ENCODE peak calls at places on chromosomes 7 and 10, in five cellular contexts. One of them, this sample, is unnamed.

GRCh38 chr10:114538544-114538906 is 119.5 kb downstream of the ABLIM1 start:
- DNase-seq in trophoblast cell: no peak
- DNase-seq in H9: peak; percentile 55
- DNase-seq in neuronal stem cell: no peak
- DNase-seq in IMR-90: no peak
- DNase-seq in this sample: no peak

GRCh38 chr10:6563720-6564119 is 16.4 kb downstream of the PRKCQ start:
- DNase-seq in trophoblast cell: no peak
- DNase-seq in IMR-90: no peak
- DNase-seq in H9: no peak
- DNase-seq in neuronal stem cell: no peak
- DNase-seq in this sample: no peak

GRCh38 chr7:29345590-29345989 is 151.0 kb downstream of the CHN2 start:
- DNase-seq in trophoblast cell: peak; percentile 71
- DNase-seq in IMR-90: no peak
- DNase-seq in neuronal stem cell: peak; percentile 20
- DNase-seq in H9: peak; percentile 67
- DNase-seq in this sample: peak; percentile 28

GRCh38 chr10:12262278-12262981 is 66.4 kb downstream of the CDC123 start:
- DNase-seq in H9: no peak
- DNase-seq in neuronal stem cell: no peak
- DNase-seq in trophoblast cell: no peak
- DNase-seq in IMR-90: no peak
- DNase-seq in this sample: no peak

GRCh38 chr10:4683838-4684237 is 142.2 kb upstream of the AKR1E2 start:
- DNase-seq in H9: no peak
- DNase-seq in trophoblast cell: no peak
- DNase-seq in neuronal stem cell: no peak
- DNase-seq in IMR-90: peak; percentile 55
- DNase-seq in this sample: no peak

GRCh38 chr10:22133640-22134624 is 83.9 kb downstream of the EBLN1 start:
- DNase-seq in IMR-90: no peak
- DNase-seq in neuronal stem cell: no peak
- DNase-seq in trophoblast cell: no peak
- DNase-seq in H9: no peak
- DNase-seq in this sample: peak; percentile 76

GRCh38 chr10:87000491-87000890 is 19.6 kb upstream of the FAM25A start:
- DNase-seq in IMR-90: peak; percentile 44
- DNase-seq in H9: no peak
- DNase-seq in trophoblast cell: no peak
- DNase-seq in neuronal stem cell: no peak
- DNase-seq in this sample: peak; percentile 57

GRCh38 chr7:29976673-29977072 is 12.9 kb downstream of the SCRN1 start:
- DNase-seq in neuronal stem cell: no peak
- DNase-seq in trophoblast cell: no peak
- DNase-seq in H9: no peak
- DNase-seq in IMR-90: peak; percentile 41
- DNase-seq in this sample: peak; percentile 80

GRCh38 chr10:129964611-129965417 is 740 bp upstream of the EBF3 start:
- DNase-seq in neuronal stem cell: peak; percentile 40
- DNase-seq in H9: no peak
- DNase-seq in IMR-90: no peak
- DNase-seq in trophoblast cell: no peak
- DNase-seq in this sample: no peak

GRCh38 chr10:73772280-73773151 is 9.3 kb upstream of the CHCHD1 start:
- DNase-seq in trophoblast cell: peak; percentile 85
- DNase-seq in IMR-90: peak; percentile 83
- DNase-seq in H9: peak; percentile 83
- DNase-seq in neuronal stem cell: peak; percentile 72
- DNase-seq in this sample: peak; percentile 87

GRCh38 chr7:82904871-82905270 is 257.8 kb downstream of the PCLO start:
- DNase-seq in H9: no peak
- DNase-seq in neuronal stem cell: no peak
- DNase-seq in trophoblast cell: no peak
- DNase-seq in IMR-90: no peak
- DNase-seq in this sample: no peak

GRCh38 chr7:31995134-31995533 is 75.1 kb downstream of the PDE1C start:
- DNase-seq in neuronal stem cell: no peak
- DNase-seq in IMR-90: no peak
- DNase-seq in trophoblast cell: no peak
- DNase-seq in H9: no peak
- DNase-seq in this sample: no peak

GRCh38 chr7:31991406-31991805 is 78.8 kb downstream of the PDE1C start:
- DNase-seq in IMR-90: no peak
- DNase-seq in trophoblast cell: no peak
- DNase-seq in neuronal stem cell: no peak
- DNase-seq in H9: no peak
- DNase-seq in this sample: no peak

GRCh38 chr7:31986878-31987518 is 83.2 kb downstream of the PDE1C start:
- DNase-seq in H9: no peak
- DNase-seq in IMR-90: peak; percentile 77
- DNase-seq in neuronal stem cell: no peak
- DNase-seq in trophoblast cell: no peak
- DNase-seq in this sample: peak; percentile 79

GRCh38 chr7:31997423-31997822 is 72.8 kb downstream of the PDE1C start:
- DNase-seq in H9: no peak
- DNase-seq in neuronal stem cell: no peak
- DNase-seq in IMR-90: no peak
- DNase-seq in trophoblast cell: no peak
- DNase-seq in this sample: no peak

DNA sequence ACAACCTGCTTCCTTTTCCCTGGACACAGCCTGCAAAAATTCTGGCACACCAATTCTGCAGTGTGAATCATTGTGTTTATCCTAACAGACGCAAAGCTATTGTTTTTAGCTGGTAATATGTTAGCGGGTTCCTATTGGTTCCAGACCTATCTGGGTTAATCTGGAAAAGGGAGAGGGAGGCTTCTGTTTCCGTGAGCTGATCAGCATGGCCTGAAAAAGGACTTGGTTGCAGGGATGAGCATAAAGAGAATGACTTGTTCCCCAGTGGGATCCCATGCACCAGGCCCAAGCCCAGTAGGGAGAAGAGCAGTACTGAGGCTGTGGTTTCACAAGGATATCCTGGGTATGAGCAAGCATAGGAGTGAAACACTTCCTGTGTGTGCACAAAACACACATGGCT is 78.4 kb downstream of the PDE1C start:
- DNase-seq in neuronal stem cell: no peak
- DNase-seq in H9: no peak
- DNase-seq in trophoblast cell: no peak
- DNase-seq in IMR-90: peak; percentile 40
- DNase-seq in this sample: peak; percentile 46
- H3K4ac ChIP-seq in neuronal stem cell: no peak overlapping the region
- H3K4ac ChIP-seq in H9: no peak overlapping the region
- H3K4ac ChIP-seq in trophoblast cell: no peak overlapping the region
- H3K4ac ChIP-seq in IMR-90: peak overlapping the region; percentile 58
- H3K4ac ChIP-seq in this sample: no peak overlapping the region

DNA sequence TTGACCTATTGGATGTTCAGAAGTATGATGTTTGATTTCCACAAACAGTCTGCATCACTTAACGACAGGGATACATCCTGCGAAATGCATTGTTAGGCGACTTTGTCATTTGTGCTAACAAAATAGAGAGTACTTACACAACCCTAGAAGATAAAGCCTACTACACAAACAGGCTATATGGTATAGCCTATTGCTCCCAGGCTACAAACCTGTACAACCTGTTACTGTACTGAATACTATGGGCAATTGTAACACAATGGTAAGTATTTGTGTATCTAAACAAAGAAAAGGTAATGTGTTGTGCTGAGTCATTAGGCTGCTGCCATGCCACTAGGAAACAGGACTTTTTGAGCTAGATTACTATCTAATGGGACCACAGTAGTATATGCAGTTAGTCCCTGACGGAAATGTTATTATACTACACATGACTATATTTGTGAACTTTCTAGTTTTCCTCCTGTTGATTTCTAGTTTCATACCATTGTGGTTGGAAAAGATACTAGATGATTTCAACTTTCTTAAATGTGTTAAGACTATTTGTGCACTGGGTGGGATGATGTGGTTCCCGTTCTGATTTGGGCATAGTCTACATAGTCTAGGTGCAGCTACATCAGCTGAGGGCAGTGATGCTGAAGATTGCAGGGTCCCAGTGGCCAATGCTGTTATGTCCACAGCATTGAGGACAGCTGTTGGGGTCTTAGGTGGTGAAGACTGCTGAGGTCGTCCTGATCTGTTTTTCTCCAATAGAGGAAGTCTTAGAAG is 161.7 kb downstream of the HTR7 start:
- DNase-seq in neuronal stem cell: no peak
- DNase-seq in IMR-90: no peak
- DNase-seq in H9: no peak
- DNase-seq in trophoblast cell: no peak
- DNase-seq in this sample: no peak
- H2AK5ac ChIP-seq in neuronal stem cell: no peak overlapping the region
- H2AK5ac ChIP-seq in IMR-90: no peak overlapping the region
- H2AK5ac ChIP-seq in H9: no peak overlapping the region
- H2AK5ac ChIP-seq in trophoblast cell: no peak overlapping the region
- H2AK5ac ChIP-seq in this sample: no peak overlapping the region

DNA sequence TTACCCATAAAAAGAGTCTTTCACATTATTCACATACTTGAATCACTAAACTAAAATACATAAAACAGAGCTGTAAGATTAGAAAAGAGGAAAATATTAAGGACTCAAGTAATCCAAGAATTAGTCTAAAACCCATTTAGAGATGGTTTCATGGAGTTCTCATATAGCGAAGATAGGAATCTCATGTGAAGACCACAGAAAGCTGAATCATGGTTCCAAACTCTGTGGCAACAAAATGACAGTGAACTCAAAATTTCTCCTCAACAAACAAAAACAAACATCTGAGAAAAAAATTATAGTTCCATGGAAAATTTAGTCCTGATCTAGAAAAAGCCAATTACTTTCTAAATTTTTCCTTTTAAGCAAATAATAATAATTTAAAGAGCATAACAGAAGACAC is 34.6 kb downstream of the BAZ1B start:
- DNase-seq in trophoblast cell: no peak
- DNase-seq in neuronal stem cell: no peak
- DNase-seq in H9: no peak
- DNase-seq in IMR-90: peak; percentile 6
- DNase-seq in this sample: peak; percentile 3
- H4K8ac ChIP-seq in trophoblast cell: no peak overlapping the region
- H4K8ac ChIP-seq in neuronal stem cell: no peak overlapping the region
- H4K8ac ChIP-seq in H9: no peak overlapping the region
- H4K8ac ChIP-seq in IMR-90: no peak overlapping the region
- H4K8ac ChIP-seq in this sample: no peak overlapping the region

DNA sequence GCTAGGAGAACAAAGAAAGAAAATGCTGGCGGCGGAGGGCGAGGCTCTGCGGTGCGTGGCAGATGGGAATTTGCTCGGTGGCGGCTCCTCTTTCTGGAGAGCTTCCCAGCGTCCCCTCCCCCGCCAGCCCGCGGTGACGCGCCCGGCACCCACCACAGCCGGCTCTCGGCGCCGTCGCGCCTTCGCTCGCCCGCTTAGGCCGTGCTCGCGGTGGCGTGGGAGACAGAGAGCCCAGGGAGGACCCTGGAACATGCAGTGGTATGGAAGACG is 609 bp upstream of the CSGALNACT2 start:
- DNase-seq in neuronal stem cell: peak; percentile 36
- DNase-seq in trophoblast cell: no peak
- DNase-seq in IMR-90: peak; percentile 46
- DNase-seq in H9: no peak
- DNase-seq in this sample: peak; percentile 70
- H3K4ac ChIP-seq in neuronal stem cell: no peak overlapping the region
- H3K4ac ChIP-seq in trophoblast cell: peak overlapping the region; percentile 95
- H3K4ac ChIP-seq in IMR-90: peak overlapping the region; percentile 91
- H3K4ac ChIP-seq in H9: no peak overlapping the region
- H3K4ac ChIP-seq in this sample: peak overlapping the region; percentile 62

GRCh38 chr10:131700506-131700905 is 200.3 kb upstream of the PPP2R2D start:
- DNase-seq in neuronal stem cell: no peak
- DNase-seq in trophoblast cell: no peak
- DNase-seq in IMR-90: no peak
- DNase-seq in H9: no peak
- DNase-seq in this sample: no peak

GRCh38 chr10:131697461-131698128 is 203.2 kb upstream of the PPP2R2D start:
- DNase-seq in IMR-90: no peak
- DNase-seq in trophoblast cell: no peak
- DNase-seq in H9: peak; percentile 12
- DNase-seq in neuronal stem cell: no peak
- DNase-seq in this sample: no peak

GRCh38 chr10:131700032-131700431 is 200.8 kb upstream of the PPP2R2D start:
- DNase-seq in IMR-90: no peak
- DNase-seq in trophoblast cell: no peak
- DNase-seq in H9: no peak
- DNase-seq in neuronal stem cell: no peak
- DNase-seq in this sample: no peak

GRCh38 chr10:131698986-131699385 is 201.8 kb upstream of the PPP2R2D start:
- DNase-seq in trophoblast cell: no peak
- DNase-seq in IMR-90: no peak
- DNase-seq in H9: no peak
- DNase-seq in neuronal stem cell: no peak
- DNase-seq in this sample: no peak

GRCh38 chr10:131698232-131698631 is 202.6 kb upstream of the PPP2R2D start:
- DNase-seq in H9: no peak
- DNase-seq in neuronal stem cell: no peak
- DNase-seq in IMR-90: no peak
- DNase-seq in trophoblast cell: no peak
- DNase-seq in this sample: no peak
- H2AK5ac ChIP-seq in H9: no peak overlapping the region
- H2AK5ac ChIP-seq in neuronal stem cell: no peak overlapping the region
- H2AK5ac ChIP-seq in IMR-90: no peak overlapping the region
- H2AK5ac ChIP-seq in trophoblast cell: no peak overlapping the region
- H2AK5ac ChIP-seq in this sample: no peak overlapping the region